ENCODE peak calls at places on chromosome 5, in eight cellular contexts. C is uterus, B is NCI-H2171, Y is substantia nigra, G is cerebellar nuclear complex, A is PC-3, E is A673, X is ELR. Z is an unnamed sample.

GRCh38 chr5:3077684-3078083 is 326.2 kb upstream of the IRX2 start:
- DNase-seq in A (no peak), E (no peak), X (no peak), Y (no peak), C (no peak), B (no peak), G (no peak), Z (no peak)

GRCh38 chr5:14218897-14219573 is 75.9 kb downstream of the TRIO start:
- DNase-seq in G (no peak), Y (no peak), X (no peak), A (no peak), E (no peak), B (no peak), C (no peak), Z (no peak)

GRCh38 chr5:15383021-15383420 is 117.0 kb upstream of the FBXL7 start:
- DNase-seq in C (no peak), G (no peak), E (no peak), X (no peak), B (no peak), A (no peak), Y (no peak), Z (no peak)

GRCh38 chr5:126543660-126544059 is 51.4 kb downstream of the ALDH7A1 start:
- DNase-seq in Y (no peak), G (no peak), A (no peak), B (no peak), X (no peak), E (no peak), C (no peak), Z (no peak)

GRCh38 chr5:58240286-58240685 is 219.6 kb downstream of the PLK2 start:
- DNase-seq in E (no peak), G (no peak), X (peak; percentile 89), A (peak; percentile 64), B (no peak), Y (no peak), C (no peak), Z (no peak)

GRCh38 chr5:554284-554988 is 30.2 kb upstream of the SLC9A3 start:
- DNase-seq in X (no peak), C (no peak), G (no peak), Y (no peak), A (no peak), E (no peak), B (no peak), Z (no peak)

GRCh38 chr5:6748142-6748541 is 34.9 kb downstream of the TENT4A start:
- DNase-seq in B (no peak), C (no peak), X (no peak), Y (no peak), E (no peak), G (no peak), A (no peak), Z (no peak)

GRCh38 chr5:116576043-116576713 is 1.6 kb upstream of the SEMA6A start:
- DNase-seq in B (no peak), E (peak; percentile 84), A (peak; percentile 52), G (peak; percentile 23), C (peak; percentile 36), Y (peak; percentile 46), X (peak; percentile 44), Z (no peak)

GRCh38 chr5:14138608-14139540 is 4.3 kb upstream of the TRIO start:
- DNase-seq in B (peak; percentile 93), X (no peak), C (no peak), A (no peak), E (no peak), G (no peak), Y (no peak), Z (no peak)

GRCh38 chr5:157303667-157304327 is 37.9 kb downstream of the CYFIP2 start:
- DNase-seq in E (no peak), Y (no peak), B (no peak), C (no peak), G (no peak), X (no peak), A (peak; percentile 57), Z (no peak)

GRCh38 chr5:112492291-112492690 is 73.2 kb upstream of the EPB41L4A start:
- DNase-seq in A (peak; percentile 69), X (peak; percentile 78), B (peak; percentile 18), Y (peak; percentile 69), G (no peak), E (peak; percentile 77), C (no peak), Z (no peak)

GRCh38 chr5:150484964-150485769 is 22.8 kb upstream of the NDST1 start:
- DNase-seq in E (no peak), Y (no peak), G (no peak), B (no peak), A (no peak), X (no peak), C (no peak), Z (no peak)

GRCh38 chr5:126100767-126101166 is 322.4 kb upstream of the GRAMD2B start:
- DNase-seq in A (no peak), G (peak; percentile 67), B (no peak), E (peak; percentile 7), Y (no peak), X (peak; percentile 4), C (no peak), Z (no peak)

GRCh38 chr5:1476181-1476966 is 31.1 kb upstream of the SLC6A3 start:
- DNase-seq in Y (no peak), E (no peak), A (no peak), B (no peak), G (peak; percentile 36), C (peak; percentile 15), X (no peak), Z (no peak)